ENCODE peak calls at places on chromosome 12, in four cellular contexts. P, G, A and Q are unnamed samples.

GRCh38 chr12:26721800-26722199 is 111.2 kb downstream of the ITPR2 start:
- DNase-seq in P (no peak), G (no peak), A (no peak), Q (no peak)

GRCh38 chr12:54455760-54456469 is 17.5 kb downstream of the GTSF1 start:
- DNase-seq in P (no peak), G (no peak), A (no peak), Q (no peak)

GRCh38 chr12:110349521-110350151 is 53.9 kb downstream of the ANAPC7 start:
- DNase-seq in P (no peak), G (no peak), A (no peak), Q (no peak)

GRCh38 chr12:30880061-30880460 is 46.5 kb upstream of the TSPAN11 start:
- DNase-seq in P (no peak), G (no peak), A (no peak), Q (no peak)

GRCh38 chr12:89414322-89414721 is 62.0 kb upstream of the DUSP6 start:
- DNase-seq in P (no peak), G (no peak), A (no peak), Q (no peak)

GRCh38 chr12:133129368-133130037 is 571 bp downstream of the ZNF891 start:
- DNase-seq in P (peak; percentile 2), G (no peak), A (no peak), Q (no peak)

GRCh38 chr12:89225808-89226368 is 126.4 kb downstream of the DUSP6 start:
- DNase-seq in P (no peak), G (no peak), A (peak; percentile 97), Q (no peak)

GRCh38 chr12:69527506-69528272 is 57.5 kb downstream of the FRS2 start:
- DNase-seq in P (no peak), G (no peak), A (no peak), Q (no peak)

GRCh38 chr12:11892065-11892391 is 178.7 kb upstream of the BCL2L14 start:
- DNase-seq in P (peak; percentile 34), G (no peak), A (no peak), Q (no peak)

GRCh38 chr12:74418573-74418972 is 119.1 kb upstream of the ATXN7L3B start:
- DNase-seq in P (no peak), G (no peak), A (no peak), Q (no peak)

GRCh38 chr12:9848899-9849298 is 20.3 kb downstream of the CLEC2B start:
- DNase-seq in P (no peak), G (no peak), A (no peak), Q (no peak)

GRCh38 chr12:11162494-11162893 is 8.5 kb upstream of the SMIM10L1 start:
- DNase-seq in P (no peak), G (peak; percentile 11), A (no peak), Q (no peak)

GRCh38 chr12:110917961-110918360 is 2.4 kb downstream of the MYL2 start:
- DNase-seq in P (no peak), G (no peak), A (no peak), Q (no peak)

DNA sequence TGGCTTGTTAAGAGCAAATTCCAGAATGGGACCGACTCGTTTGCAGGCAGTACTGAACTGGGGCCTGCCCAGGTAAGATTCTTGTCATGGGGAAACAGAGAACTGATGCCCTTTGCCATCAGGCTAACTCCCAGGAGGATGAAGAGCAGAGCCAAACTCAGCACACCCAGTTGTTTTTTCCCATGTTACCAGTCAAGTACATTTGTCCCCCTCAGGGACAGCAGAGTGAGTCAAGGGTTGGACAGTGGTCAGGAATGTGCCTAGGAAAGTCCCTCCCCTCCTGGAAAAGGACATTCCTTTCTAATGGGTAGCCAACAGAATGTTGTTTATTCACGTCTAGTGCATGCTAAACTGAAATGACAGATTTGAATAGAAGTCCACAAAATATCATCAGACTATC is 1.6 kb downstream of the ART4 start:
- DNase-seq in P (peak; percentile 85), G (no peak), A (no peak), Q (no peak)
- TF ChIP-seq TCF7L2 in P (no peak), G (no peak), A (no peak), Q (no peak)

GRCh38 chr12:121711925-121712461 is 559 bp upstream of the TMEM120B start:
- DNase-seq in P (peak; percentile 35), G (no peak), A (no peak), Q (no peak)

GRCh38 chr12:121709478-121709890 is 3.1 kb upstream of the TMEM120B start:
- DNase-seq in P (peak; percentile 54), G (no peak), A (peak; percentile 51), Q (no peak)

GRCh38 chr12:121715862-121716435 is 3.4 kb downstream of the TMEM120B start:
- DNase-seq in P (no peak), G (no peak), A (no peak), Q (no peak)

GRCh38 chr12:121713257-121714155 is 954 bp downstream of the TMEM120B start:
- DNase-seq in P (no peak), G (peak; percentile 63), A (no peak), Q (no peak)

GRCh38 chr12:121712462-121713256 is at the start of gene TMEM120B:
- DNase-seq in P (peak; percentile 37), G (peak; percentile 97), A (no peak), Q (no peak)
- TF ChIP-seq REST in P (no peak), G (no peak), A (no peak), Q (no peak)

DNA sequence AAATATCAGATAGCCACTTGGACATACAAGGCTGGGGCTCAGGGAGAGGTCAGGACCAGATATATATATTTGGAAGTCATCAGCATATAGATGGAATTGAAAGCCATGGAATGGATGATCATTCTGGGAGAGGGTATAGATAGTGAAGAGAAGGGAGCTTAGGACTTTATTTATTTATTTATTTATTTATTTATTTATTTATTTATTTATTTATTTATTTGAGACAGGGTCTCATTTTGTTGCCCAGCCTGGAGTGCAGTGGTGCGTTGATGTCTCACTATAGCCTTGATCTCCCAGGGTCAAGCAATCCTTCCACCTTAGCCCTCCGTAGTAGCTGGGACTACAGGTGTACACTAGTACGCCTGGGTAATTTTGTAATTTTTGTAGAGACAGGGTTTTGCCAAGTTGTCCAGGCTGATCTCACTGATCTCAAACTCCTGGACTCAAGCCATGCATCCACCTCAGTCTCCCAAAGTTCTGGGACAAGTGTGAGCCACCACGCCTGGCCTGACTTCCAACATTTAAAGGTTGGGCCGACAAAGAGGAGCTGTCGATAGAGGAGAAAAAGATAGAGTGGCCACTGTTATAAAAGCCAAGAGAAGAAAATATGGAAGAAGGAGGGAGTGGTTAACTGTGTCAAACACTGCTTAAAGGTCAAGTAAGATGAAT is 8.7 kb upstream of the INHBE start:
- DNase-seq in P (no peak), G (no peak), A (no peak), Q (no peak)
- TF ChIP-seq POLR2AphosphoS5 in P (no peak), G (no peak), A (no peak), Q (no peak)

DNA sequence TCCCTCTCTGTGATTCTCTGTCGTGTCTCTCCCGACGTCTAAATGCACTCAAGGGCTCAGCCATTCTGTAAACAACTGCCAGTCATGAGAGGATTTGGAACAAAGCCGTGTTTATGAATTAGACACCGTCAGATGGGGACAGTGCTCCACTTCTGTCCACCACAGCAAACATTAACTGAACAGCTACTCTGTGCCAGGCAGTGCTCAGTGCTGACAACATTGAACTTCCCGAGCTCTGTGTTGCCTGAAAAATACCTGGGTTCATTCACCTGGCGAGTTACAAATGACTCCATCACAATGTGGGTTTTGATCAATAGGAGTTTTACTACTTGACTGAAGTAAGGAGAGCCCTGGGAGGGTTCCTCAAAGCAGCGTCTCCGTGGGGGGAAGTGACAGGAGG is 139.3 kb downstream of the GLT1D1 start:
- DNase-seq in P (no peak), G (no peak), A (no peak), Q (no peak)
- TF ChIP-seq TCF7L2 in P (no peak), G (no peak), A (no peak), Q (no peak)

GRCh38 chr12:65327207-65328076 is 49.0 kb downstream of the MSRB3 start:
- DNase-seq in P (peak; percentile 97), G (no peak), A (no peak), Q (no peak)
- TF ChIP-seq REST in P (no peak), G (no peak), A (no peak), Q (no peak)